ENCODE peak calls at places on chromosomes 3 and 15, in five cellular contexts. D is SK-N-SH, Z is cardiac muscle cell, K is HL-60, A is WERI-Rb-1. R is an unnamed sample.

GRCh38 chr3:178304758-178305157 is 231.5 kb upstream of the KCNMB2 start:
- DNase-seq in D (no peak), Z (peak), K (no peak), A (no peak), R (no peak)

GRCh38 chr15:78047631-78048409 is 29.7 kb downstream of the TBC1D2B start:
- DNase-seq in D (no peak), Z (peak), K (no peak), A (no peak), R (no peak)

GRCh38 chr3:43183456-43183855 is 77.6 kb upstream of the POMGNT2 start:
- DNase-seq in D (peak), Z (no peak), K (no peak), A (no peak), R (no peak)

GRCh38 chr3:127150915-127151564 is 41.9 kb upstream of the PRR23E start:
- DNase-seq in D (no peak), Z (no peak), K (no peak), A (no peak), R (no peak)

GRCh38 chr15:63476229-63476632 is 28.2 kb upstream of the USP3 start:
- DNase-seq in D (no peak), Z (peak), K (no peak), A (no peak), R (no peak)

GRCh38 chr3:86793786-86794185 is 197.2 kb downstream of the VGLL3 start:
- DNase-seq in D (no peak), Z (peak), K (no peak), A (no peak), R (no peak)

GRCh38 chr15:77527164-77527778 is 105.4 kb downstream of the LINGO1 start:
- DNase-seq in D (peak), Z (peak), K (no peak), A (peak), R (peak)

GRCh38 chr3:24296441-24297205 is 198.0 kb downstream of the THRB start:
- DNase-seq in D (no peak), Z (no peak), K (no peak), A (no peak), R (no peak)

GRCh38 chr15:97521894-97522293 is 438.6 kb upstream of the ARRDC4 start:
- DNase-seq in D (no peak), Z (peak), K (no peak), A (no peak), R (no peak)

GRCh38 chr3:78741066-78741645 is 1026.6 kb downstream of the ROBO1 start:
- DNase-seq in D (no peak), Z (no peak), K (no peak), A (no peak), R (no peak)

GRCh38 chr3:171712168-171712938 is 97.9 kb downstream of the PLD1 start:
- DNase-seq in D (no peak), Z (peak), K (no peak), A (no peak), R (no peak)

GRCh38 chr3:124878561-124879394 is 8.4 kb downstream of the ITGB5 start:
- DNase-seq in D (no peak), Z (peak), K (no peak), A (no peak), R (no peak)

GRCh38 chr3:177527182-177527581 is 329.9 kb upstream of the TBL1XR1 start:
- DNase-seq in D (no peak), Z (no peak), K (no peak), A (no peak), R (no peak)

GRCh38 chr3:94862703-94863102 is 799.8 kb downstream of the NSUN3 start:
- DNase-seq in D (peak), Z (peak), K (no peak), A (peak), R (peak)

GRCh38 chr3:30476373-30477082 is 129.9 kb upstream of the TGFBR2 start:
- DNase-seq in D (no peak), Z (no peak), K (no peak), A (no peak), R (no peak)

GRCh38 chr3:122263974-122264588 is 61.0 kb upstream of the CSTA start:
- DNase-seq in D (no peak), Z (no peak), K (no peak), A (no peak), R (no peak)

GRCh38 chr3:111895079-111895478 is 36.0 kb downstream of the PHLDB2 start:
- DNase-seq in D (peak), Z (peak), K (no peak), A (no peak), R (no peak)

GRCh38 chr3:118818386-118818785 is 216.3 kb downstream of the IGSF11 start:
- DNase-seq in D (no peak), Z (peak), K (no peak), A (no peak), R (no peak)

GRCh38 chr3:113174806-113175490 is 36.4 kb upstream of the BOC start:
- DNase-seq in D (no peak), Z (peak), K (peak), A (no peak), R (no peak)

GRCh38 chr3:188595890-188596376 is 442.0 kb downstream of the LPP start:
- DNase-seq in D (no peak), Z (peak), K (no peak), A (no peak), R (no peak)

GRCh38 chr3:188589056-188589455 is 435.1 kb downstream of the LPP start:
- DNase-seq in D (no peak), Z (no peak), K (no peak), A (no peak), R (no peak)

GRCh38 chr3:188598872-188599271 is 444.9 kb downstream of the LPP start:
- DNase-seq in D (no peak), Z (no peak), K (no peak), A (no peak), R (no peak)

GRCh38 chr3:188590556-188590955 is 436.6 kb downstream of the LPP start:
- DNase-seq in D (no peak), Z (no peak), K (no peak), A (no peak), R (no peak)

DNA sequence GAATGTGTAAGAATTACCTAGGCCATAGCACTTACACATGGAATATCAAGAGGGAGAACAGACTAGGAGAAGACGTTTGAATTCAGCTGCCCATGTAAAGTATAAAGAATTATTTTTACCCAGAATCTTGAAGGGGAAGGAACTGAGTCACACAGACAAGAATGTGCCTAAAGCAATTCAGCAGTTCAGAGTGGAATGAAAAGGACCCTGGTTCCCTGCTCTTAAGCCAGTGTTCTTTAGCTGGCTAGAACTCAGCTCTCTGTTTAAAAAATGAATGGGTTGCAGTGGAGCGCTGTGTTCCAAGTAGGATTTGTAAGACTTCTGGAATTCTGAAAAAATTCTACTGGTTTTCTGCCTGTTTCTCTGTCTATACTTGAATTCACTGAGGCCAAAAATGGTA is 440.2 kb downstream of the LPP start:
- DNase-seq in D (no peak), Z (peak), K (no peak), A (no peak), R (no peak)
- H3K4me3 ChIP-seq in D (no peak), Z (no peak), K (no peak), A (no peak), R (no peak)

DNA sequence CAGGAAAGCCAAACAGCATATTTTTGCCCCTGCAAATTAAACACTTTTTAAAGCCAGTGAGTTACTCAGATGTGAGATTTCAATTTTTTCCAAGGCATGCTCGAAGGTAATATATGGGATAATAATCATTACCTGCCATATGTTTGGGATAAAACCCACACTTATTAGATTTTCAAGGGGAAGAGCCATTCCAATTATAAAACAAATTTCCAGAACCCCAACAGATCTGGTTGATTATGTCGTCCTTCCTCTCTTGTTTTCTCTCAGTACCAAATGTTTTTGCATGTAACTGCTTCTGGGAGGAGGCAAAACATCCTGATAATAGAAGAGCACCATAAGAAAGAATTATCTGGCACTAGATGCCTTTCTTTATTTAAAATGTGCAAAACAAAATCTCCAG is 115.1 kb downstream of the AKAP13 start:
- DNase-seq in D (peak), Z (no peak), K (no peak), A (no peak), R (no peak)
- TF ChIP-seq CTCF in D (no peak), Z (no peak), K (no peak), A (no peak), R (no peak)

GRCh38 chr3:152176241-152176640 is 92.5 kb upstream of the MBNL1 start:
- DNase-seq in D (no peak), Z (peak), K (no peak), A (no peak), R (no peak)
- H3K4me3 ChIP-seq in D (no peak), Z (no peak), K (no peak), A (no peak), R (no peak)

DNA sequence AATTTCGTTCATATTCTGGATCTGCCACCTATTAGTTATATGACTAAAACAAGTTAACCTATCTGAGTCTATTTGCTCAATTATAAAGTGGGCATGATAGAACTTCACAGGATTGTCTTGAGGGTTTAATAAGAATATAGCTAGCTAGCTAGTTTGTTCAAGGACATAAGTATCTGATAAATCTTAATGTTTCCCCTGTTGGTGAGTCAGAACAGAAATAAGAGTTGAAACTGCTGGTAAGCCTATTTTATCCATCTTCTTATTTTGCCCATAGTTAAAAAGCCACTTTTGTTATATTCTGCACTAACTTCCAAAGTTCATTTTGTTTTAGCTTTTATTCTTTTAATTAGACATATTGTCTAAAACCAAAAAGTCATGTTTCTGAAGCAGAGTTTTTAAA is 9.4 kb downstream of the SELENOT start:
- DNase-seq in D (no peak), Z (no peak), K (no peak), A (no peak), R (no peak)
- TF ChIP-seq CTCF in D (no peak), Z (no peak), K (no peak), A (no peak), R (no peak)

DNA sequence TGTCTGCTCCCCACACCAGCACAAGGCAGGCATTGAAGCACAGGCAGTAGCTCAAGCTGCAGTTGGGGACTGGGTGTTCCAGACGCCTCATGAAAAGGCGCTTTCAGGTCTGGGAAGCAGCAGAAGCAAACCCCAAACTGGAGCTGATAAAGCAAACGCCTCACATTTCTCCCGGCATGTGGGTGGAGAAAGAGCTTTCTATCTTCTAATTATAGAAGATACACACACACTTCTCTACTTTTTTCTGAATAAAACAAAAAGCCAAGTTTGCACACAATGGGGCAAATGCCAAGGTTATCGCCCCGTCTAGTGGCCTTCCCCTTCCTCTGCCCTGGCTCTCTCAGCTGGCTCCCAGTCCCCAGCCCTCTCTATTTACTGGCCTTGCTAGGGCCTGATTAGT is 120.3 kb downstream of the MEGF11 start:
- DNase-seq in D (no peak), Z (no peak), K (no peak), A (no peak), R (no peak)
- H3K4me3 ChIP-seq in D (no peak), Z (no peak), K (no peak), A (no peak), R (no peak)

GRCh38 chr3:126113733-126114132 is 29.8 kb upstream of the SLC41A3 start:
- DNase-seq in D (peak), Z (no peak), K (no peak), A (peak), R (peak)
- TF ChIP-seq CTCF in D (peak), Z (peak), K (peak), A (peak), R (peak)

GRCh38 chr3:9810357-9810726 is 280 bp downstream of the TTLL3 start:
- DNase-seq in D (no peak), Z (no peak), K (no peak), A (no peak), R (no peak)
- H3K4me3 ChIP-seq in D (peak), Z (peak), K (peak), A (peak), R (peak)

DNA sequence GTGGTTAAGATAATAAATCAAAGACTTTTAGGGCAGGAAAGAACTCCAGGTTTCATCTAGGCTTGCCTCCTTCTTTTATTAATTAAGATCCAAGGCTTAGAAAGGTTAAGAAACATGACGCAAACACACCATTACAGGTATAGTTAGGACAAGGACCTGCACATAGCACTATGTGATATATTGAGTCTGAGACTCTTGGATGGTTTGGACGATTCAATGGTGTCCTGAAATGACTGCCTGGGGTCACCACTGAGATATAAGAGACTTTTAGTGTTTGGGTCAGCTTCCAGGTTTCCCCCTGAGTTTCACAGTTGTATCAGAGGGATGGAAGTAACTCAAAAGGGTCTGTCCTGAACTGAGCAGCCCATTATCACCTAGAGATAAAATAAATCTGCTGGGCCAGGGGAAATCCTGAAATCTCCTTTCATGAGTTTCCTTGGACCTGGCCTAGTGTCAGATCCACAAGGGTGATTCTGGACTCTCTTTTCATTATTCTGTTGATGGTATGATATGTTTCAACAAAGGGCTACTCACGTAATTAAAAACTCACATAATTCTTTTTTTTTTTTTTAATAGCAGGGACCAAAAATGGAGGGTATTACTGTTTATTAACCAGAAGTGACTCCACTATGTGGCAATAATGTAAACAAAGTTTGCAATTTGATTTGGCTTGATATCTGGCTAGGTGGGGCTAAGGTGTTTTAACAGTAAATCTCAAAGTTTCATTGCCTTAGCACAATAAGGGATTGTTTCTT is 55.6 kb upstream of the ADGRG7 start:
- DNase-seq in D (no peak), Z (no peak), K (no peak), A (no peak), R (no peak)
- TF ChIP-seq CTCF in D (no peak), Z (no peak), K (no peak), A (no peak), R (no peak)

DNA sequence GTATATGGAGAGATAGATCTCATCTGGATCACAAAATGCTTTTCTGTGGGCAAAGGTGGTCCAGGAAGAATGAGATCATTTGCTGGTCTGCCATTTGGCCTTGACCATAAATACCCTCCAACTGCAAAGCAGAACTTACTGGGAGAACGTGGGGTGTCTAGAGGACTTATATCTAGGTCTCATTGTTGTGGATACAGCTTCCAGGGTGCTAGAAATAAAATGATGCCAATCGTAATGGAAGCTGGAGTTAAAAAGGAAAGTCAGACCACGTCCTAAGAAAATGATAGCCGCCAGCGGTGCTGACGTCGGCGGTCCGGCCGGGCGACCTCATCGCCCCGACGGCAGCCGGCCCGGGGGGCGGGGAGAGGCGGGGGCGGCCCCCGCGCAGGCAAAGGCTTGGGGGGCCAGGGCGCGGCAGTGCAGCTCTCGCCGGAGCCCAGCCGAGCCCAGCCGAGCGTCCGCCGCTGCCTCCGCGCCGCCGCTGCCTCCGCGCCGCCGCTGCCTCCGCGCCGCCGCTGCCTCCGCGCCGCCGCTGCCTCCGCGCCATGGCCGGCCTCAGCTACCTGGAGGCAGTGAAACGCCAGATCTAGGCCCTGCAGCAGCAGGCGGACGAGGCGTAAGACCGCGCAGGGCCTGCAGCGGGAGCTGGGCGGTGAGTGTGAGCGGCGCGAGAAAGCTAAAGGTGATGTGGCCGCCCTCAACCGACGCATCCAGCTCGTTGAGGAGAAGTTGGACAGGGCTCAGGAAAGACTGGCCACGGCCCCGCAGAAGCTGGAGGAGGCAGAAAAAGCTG is 89.5 kb downstream of the EOMES start:
- DNase-seq in D (peak), Z (peak), K (no peak), A (peak), R (peak)
- H3K4me3 ChIP-seq in D (no peak), Z (no peak), K (peak), A (peak), R (peak)

GRCh38 chr15:33729648-33730047 is 238.6 kb upstream of the CHRM5 start:
- DNase-seq in D (peak), Z (peak), K (no peak), A (no peak), R (peak)
- TF ChIP-seq CTCF in D (peak), Z (no peak), K (no peak), A (peak), R (peak)

R was measured in BE2C.